ENCODE peak calls at places on chromosome 4, in eight cellular contexts. M is endothelial cell of umbilical vein, Z is K562, I is GM12892, X is HCT116, J is SK-N-SH, F is breast epithelium, U is GM23338. O is an unnamed sample.

GRCh38 chr4:38674206-38675144 is 10.5 kb downstream of the KLF3 start:
- DNase-seq in M (peak), Z (peak), I (no peak), X (no peak), J (peak), F (no peak), U (no peak), O (no peak)

GRCh38 chr4:139749313-139749712 is 83.7 kb downstream of the MGST2 start:
- DNase-seq in M (peak), Z (no peak), I (no peak), X (no peak), J (no peak), F (no peak), U (no peak), O (no peak)

GRCh38 chr4:54924891-54925290 is 200.5 kb downstream of the KDR start:
- DNase-seq in M (no peak), Z (no peak), I (no peak), X (no peak), J (no peak), F (no peak), U (no peak), O (no peak)

GRCh38 chr4:109930469-109930868 is 17.8 kb downstream of the EGF start:
- DNase-seq in M (no peak), Z (no peak), I (no peak), X (no peak), J (no peak), F (no peak), U (no peak), O (no peak)

GRCh38 chr4:84497220-84497834 is 1.8 kb downstream of the NKX6-1 start:
- DNase-seq in M (no peak), Z (no peak), I (no peak), X (no peak), J (peak), F (no peak), U (peak), O (no peak)

GRCh38 chr4:171246948-171247347 is 566.3 kb upstream of the GALNTL6 start:
- DNase-seq in M (no peak), Z (no peak), I (no peak), X (no peak), J (no peak), F (no peak), U (no peak), O (no peak)

GRCh38 chr4:113471141-113471860 is 290.2 kb downstream of the CAMK2D start:
- DNase-seq in M (no peak), Z (no peak), I (no peak), X (no peak), J (no peak), F (no peak), U (no peak), O (no peak)

GRCh38 chr4:76301068-76301774 is 5.3 kb upstream of the STBD1 start:
- DNase-seq in M (no peak), Z (peak), I (peak), X (peak), J (no peak), F (no peak), U (no peak), O (no peak)

GRCh38 chr4:47525154-47525819 is 40.2 kb downstream of the ATP10D start:
- DNase-seq in M (peak), Z (no peak), I (no peak), X (peak), J (no peak), F (no peak), U (no peak), O (no peak)

GRCh38 chr4:304987-305680 is at the start of gene ZNF732:
- DNase-seq in M (peak), Z (peak), I (no peak), X (no peak), J (peak), F (peak), U (peak), O (no peak)

GRCh38 chr4:101682946-101683345 is 107.6 kb upstream of the BANK1 start:
- DNase-seq in M (no peak), Z (no peak), I (no peak), X (no peak), J (no peak), F (no peak), U (no peak), O (no peak)

GRCh38 chr4:40205259-40206198 is 8.7 kb downstream of the RHOH start:
- DNase-seq in M (no peak), Z (peak), I (no peak), X (no peak), J (no peak), F (no peak), U (no peak), O (no peak)

GRCh38 chr4:168835880-168836454 is 174.1 kb downstream of the CBR4 start:
- DNase-seq in M (no peak), Z (no peak), I (no peak), X (no peak), J (no peak), F (no peak), U (no peak), O (no peak)

GRCh38 chr4:168831919-168832745 is 177.9 kb downstream of the CBR4 start:
- DNase-seq in M (peak), Z (peak), I (peak), X (peak), J (peak), F (peak), U (peak), O (peak)

GRCh38 chr4:168830777-168831512 is 179.1 kb downstream of the CBR4 start:
- DNase-seq in M (no peak), Z (no peak), I (no peak), X (no peak), J (peak), F (no peak), U (no peak), O (no peak)

GRCh38 chr4:168831585-168831918 is 178.5 kb downstream of the CBR4 start:
- DNase-seq in M (no peak), Z (no peak), I (no peak), X (no peak), J (peak), F (no peak), U (no peak), O (no peak)

DNA sequence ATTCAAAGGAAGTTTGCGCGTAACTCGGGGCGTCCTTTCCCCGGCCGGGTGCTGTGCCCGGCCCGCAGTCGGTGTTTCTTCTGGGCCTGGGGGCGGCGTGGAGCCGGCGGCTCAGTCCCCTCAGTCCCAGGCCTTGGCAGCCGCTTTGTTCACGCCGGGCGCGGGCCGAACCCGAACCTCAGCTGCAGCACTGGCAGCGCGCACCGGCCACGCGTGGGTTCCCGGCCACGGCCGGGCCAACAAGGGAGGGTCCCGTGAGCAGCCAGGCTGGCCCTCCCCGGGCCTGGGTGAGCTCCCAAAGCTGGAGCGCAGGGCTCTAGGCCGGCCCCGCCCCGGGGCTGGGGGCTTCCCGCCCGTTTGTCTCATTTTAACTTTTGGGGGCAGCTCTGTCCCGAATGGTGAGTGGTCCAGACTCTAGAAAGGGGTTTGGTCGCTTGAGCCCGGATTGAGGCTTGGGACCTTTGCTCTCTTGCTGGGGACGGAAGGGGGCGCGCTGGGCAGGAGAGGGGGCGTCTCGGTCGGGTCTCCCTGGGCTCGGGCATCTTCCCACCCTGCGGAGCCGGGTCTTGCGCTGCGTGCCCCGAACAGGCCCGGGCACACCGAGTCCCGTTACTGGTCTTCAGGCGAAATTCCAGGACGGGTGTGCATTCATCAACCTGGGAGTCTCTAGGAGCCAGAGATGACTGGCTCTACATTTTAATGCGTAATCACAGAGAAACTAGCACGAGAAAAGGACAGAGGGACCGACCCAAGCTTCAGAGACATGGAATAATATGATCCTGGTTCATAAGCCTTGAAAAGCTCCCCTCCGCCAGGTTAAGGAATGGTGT is 177.1 kb downstream of the CBR4 start:
- DNase-seq in M (peak), Z (no peak), I (no peak), X (no peak), J (peak), F (peak), U (peak), O (peak)
- TF ChIP-seq POLR2AphosphoS5 in M (no peak), Z (no peak), I (no peak), X (no peak), J (no peak), F (no peak), U (no peak), O (peak)

GRCh38 chr4:70991596-70991995 is 1.9 kb upstream of the DCK start:
- DNase-seq in M (no peak), Z (no peak), I (no peak), X (no peak), J (no peak), F (no peak), U (peak), O (no peak)

GRCh38 chr4:70992354-70992753 is 1.1 kb upstream of the DCK start:
- DNase-seq in M (no peak), Z (peak), I (no peak), X (peak), J (no peak), F (no peak), U (peak), O (no peak)

GRCh38 chr4:70994069-70994366 is 569 bp downstream of the DCK start:
- DNase-seq in M (no peak), Z (peak), I (no peak), X (no peak), J (no peak), F (no peak), U (peak), O (no peak)

GRCh38 chr4:70994387-70995099 is 1.1 kb downstream of the DCK start:
- DNase-seq in M (no peak), Z (peak), I (no peak), X (no peak), J (no peak), F (no peak), U (no peak), O (no peak)

GRCh38 chr4:70993181-70994068 is at the start of gene DCK:
- DNase-seq in M (peak), Z (peak), I (peak), X (peak), J (peak), F (peak), U (peak), O (peak)
- TF ChIP-seq POLR2AphosphoS5 in M (peak), Z (peak), I (peak), X (peak), J (peak), F (peak), U (peak), O (peak)

DNA sequence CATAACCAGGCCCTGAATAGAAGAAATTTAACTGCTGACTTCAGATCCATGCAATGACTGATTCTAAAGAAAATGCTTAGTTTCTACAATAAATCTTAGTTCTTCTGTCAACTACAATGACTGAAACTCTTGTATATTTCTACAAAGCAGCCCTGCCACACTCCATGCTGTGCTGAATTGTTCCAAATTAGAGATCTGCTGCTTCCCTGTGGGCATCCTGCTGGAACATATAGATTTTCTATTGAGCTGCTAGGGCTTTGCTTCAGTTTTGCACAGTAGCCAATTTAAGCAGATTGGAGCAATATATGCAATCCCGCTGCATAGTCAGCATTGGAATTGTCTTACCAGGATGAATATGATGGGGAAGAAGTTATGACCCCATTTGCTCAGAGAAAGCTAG is 312.8 kb upstream of the SMIM31 start:
- DNase-seq in M (no peak), Z (no peak), I (no peak), X (no peak), J (no peak), F (no peak), U (no peak), O (no peak)
- TF ChIP-seq POLR2AphosphoS5 in M (no peak), Z (no peak), I (no peak), X (no peak), J (no peak), F (no peak), U (no peak), O (no peak)

GRCh38 chr4:177351611-177352010 is 41.9 kb downstream of the NEIL3 start:
- DNase-seq in M (no peak), Z (no peak), I (no peak), X (no peak), J (no peak), F (no peak), U (no peak), O (no peak)

GRCh38 chr4:177356921-177357320 is 47.2 kb downstream of the NEIL3 start:
- DNase-seq in M (no peak), Z (no peak), I (no peak), X (no peak), J (no peak), F (no peak), U (no peak), O (no peak)

GRCh38 chr4:177356191-177356590 is 46.5 kb downstream of the NEIL3 start:
- DNase-seq in M (no peak), Z (no peak), I (no peak), X (no peak), J (no peak), F (no peak), U (no peak), O (no peak)
- TF ChIP-seq POLR2AphosphoS5 in M (no peak), Z (no peak), I (no peak), X (no peak), J (no peak), F (no peak), U (no peak), O (no peak)

GRCh38 chr4:169099775-169100180 is 89.7 kb upstream of the CBR4 start:
- DNase-seq in M (peak), Z (no peak), I (no peak), X (no peak), J (no peak), F (no peak), U (no peak), O (no peak)
- TF ChIP-seq POLR2AphosphoS5 in M (no peak), Z (no peak), I (no peak), X (no peak), J (no peak), F (no peak), U (no peak), O (peak)